ENCODE peak calls at places on chromosome 1, in five cellular contexts. M is AG09309, Z is trophoblast cell, P is Peyer's patch, I is esophagus squamous epithelium. X is an unnamed sample.

GRCh38 chr1:231279081-231279480 is 38.1 kb downstream of the GNPAT start:
- DNase-seq in M (no peak), Z (no peak), P (no peak), I (no peak), X (no peak)

GRCh38 chr1:240349695-240350094 is 258.0 kb downstream of the FMN2 start:
- DNase-seq in M (no peak), Z (no peak), P (no peak), I (no peak), X (no peak)

GRCh38 chr1:204113900-204114299 is 37.9 kb downstream of the ETNK2 start:
- DNase-seq in M (no peak), Z (no peak), P (no peak), I (no peak), X (no peak)

GRCh38 chr1:167447521-167448136 is 70.7 kb downstream of the CD247 start:
- DNase-seq in M (no peak), Z (no peak), P (peak; percentile 85), I (no peak), X (no peak)

GRCh38 chr1:215418876-215419442 is 148.1 kb upstream of the KCTD3 start:
- DNase-seq in M (no peak), Z (no peak), P (no peak), I (no peak), X (no peak)

GRCh38 chr1:244435562-244436205 is 16.0 kb downstream of the ADSS2 start:
- DNase-seq in M (peak; percentile 40), Z (no peak), P (no peak), I (no peak), X (peak; percentile 48)

GRCh38 chr1:47232187-47232874 is at the start of gene TAL1:
- DNase-seq in M (no peak), Z (peak; percentile 5), P (no peak), I (no peak), X (no peak)

GRCh38 chr1:29634324-29635072 is 398.2 kb downstream of the PTPRU start:
- DNase-seq in M (no peak), Z (no peak), P (peak; percentile 19), I (no peak), X (no peak)

GRCh38 chr1:88917321-88918025 is 26.1 kb upstream of the GTF2B start:
- DNase-seq in M (no peak), Z (no peak), P (no peak), I (no peak), X (no peak)

GRCh38 chr1:36161656-36162531 is 5.9 kb downstream of the MAP7D1 start:
- DNase-seq in M (no peak), Z (peak; percentile 22), P (peak; percentile 78), I (no peak), X (no peak)

GRCh38 chr1:36160388-36160948 is 4.5 kb downstream of the MAP7D1 start:
- DNase-seq in M (no peak), Z (no peak), P (no peak), I (no peak), X (no peak)

GRCh38 chr1:36159614-36160387 is 3.8 kb downstream of the MAP7D1 start:
- DNase-seq in M (no peak), Z (no peak), P (no peak), I (no peak), X (no peak)

GRCh38 chr1:36162680-36163079 is 6.7 kb downstream of the MAP7D1 start:
- DNase-seq in M (no peak), Z (no peak), P (no peak), I (no peak), X (no peak)

DNA sequence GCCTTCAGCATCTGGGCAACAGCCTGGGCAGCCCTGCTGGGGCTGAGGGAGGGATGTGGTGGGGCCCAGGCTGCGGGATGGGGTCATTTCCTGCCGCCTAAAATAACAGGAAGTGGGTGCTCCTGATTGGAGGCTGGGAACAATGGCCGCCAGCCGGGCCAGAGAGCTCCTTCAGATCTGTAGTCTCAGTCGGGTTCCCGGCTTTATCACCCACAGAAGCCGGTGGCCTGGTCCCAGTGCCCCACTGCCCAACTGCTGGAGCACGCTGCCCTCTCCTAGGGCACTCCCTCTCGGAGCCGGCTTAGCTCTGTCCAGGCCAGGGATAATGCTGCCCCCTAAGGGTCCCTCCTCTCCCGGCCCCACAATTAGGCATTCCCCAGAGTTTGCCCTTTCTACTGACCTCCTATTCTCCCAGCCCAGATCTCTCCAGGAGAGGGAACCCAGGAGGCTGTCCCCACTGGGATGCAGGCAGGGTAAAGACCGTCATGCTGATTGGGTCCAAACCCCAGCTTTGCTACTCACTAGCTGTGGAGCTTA is 5.1 kb downstream of the MAP7D1 start:
- DNase-seq in M (no peak), Z (no peak), P (peak; percentile 87), I (no peak), X (no peak)
- H3K4me3 ChIP-seq in M (peak overlapping the region; percentile 50), Z (no peak overlapping the region), P (peak overlapping the region; percentile 18), I (peak overlapping the region; percentile 39), X (peak overlapping the region; percentile 49)

GRCh38 chr1:91884459-91885290 is 1.3 kb downstream of the TGFBR3 start:
- DNase-seq in M (no peak), Z (no peak), P (peak; percentile 58), I (no peak), X (no peak)
- H3K4me3 ChIP-seq in M (peak overlapping the region; percentile 90), Z (no peak overlapping the region), P (peak overlapping the region; percentile 74), I (peak overlapping the region; percentile 81), X (peak overlapping the region; percentile 75)

GRCh38 chr1:93324486-93325464 is 20.9 kb upstream of the DR1 start:
- DNase-seq in M (peak; percentile 61), Z (peak; percentile 56), P (peak; percentile 50), I (no peak), X (peak; percentile 59)

GRCh38 chr1:93323185-93323820 is 22.4 kb upstream of the DR1 start:
- DNase-seq in M (no peak), Z (no peak), P (no peak), I (no peak), X (no peak)

GRCh38 chr1:93317943-93318342 is 27.8 kb upstream of the DR1 start:
- DNase-seq in M (no peak), Z (no peak), P (no peak), I (no peak), X (no peak)

GRCh38 chr1:93321720-93322119 is 24.0 kb upstream of the DR1 start:
- DNase-seq in M (no peak), Z (no peak), P (no peak), I (no peak), X (no peak)

DNA sequence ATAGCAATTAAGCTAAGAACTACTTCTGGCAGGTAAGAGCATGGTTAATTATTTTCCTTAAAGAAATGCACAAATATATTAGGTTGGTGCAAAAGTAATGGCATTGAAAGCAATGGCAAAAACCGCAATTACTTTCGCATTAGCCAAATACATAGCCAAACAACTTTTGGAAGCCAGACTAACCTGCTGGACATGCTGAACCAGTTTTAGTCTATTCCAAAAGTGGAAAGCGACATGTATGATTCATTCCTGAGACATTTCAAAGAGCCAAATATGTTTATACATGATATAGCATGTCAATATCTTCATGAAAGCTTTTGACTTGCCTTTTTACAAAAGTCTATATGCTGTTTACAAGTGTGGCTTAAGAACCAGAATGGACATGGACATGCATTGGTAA is 23.4 kb upstream of the DR1 start:
- DNase-seq in M (no peak), Z (peak; percentile 89), P (no peak), I (no peak), X (no peak)
- H3K4me3 ChIP-seq in M (no peak overlapping the region), Z (no peak overlapping the region), P (no peak overlapping the region), I (no peak overlapping the region), X (no peak overlapping the region)

DNA sequence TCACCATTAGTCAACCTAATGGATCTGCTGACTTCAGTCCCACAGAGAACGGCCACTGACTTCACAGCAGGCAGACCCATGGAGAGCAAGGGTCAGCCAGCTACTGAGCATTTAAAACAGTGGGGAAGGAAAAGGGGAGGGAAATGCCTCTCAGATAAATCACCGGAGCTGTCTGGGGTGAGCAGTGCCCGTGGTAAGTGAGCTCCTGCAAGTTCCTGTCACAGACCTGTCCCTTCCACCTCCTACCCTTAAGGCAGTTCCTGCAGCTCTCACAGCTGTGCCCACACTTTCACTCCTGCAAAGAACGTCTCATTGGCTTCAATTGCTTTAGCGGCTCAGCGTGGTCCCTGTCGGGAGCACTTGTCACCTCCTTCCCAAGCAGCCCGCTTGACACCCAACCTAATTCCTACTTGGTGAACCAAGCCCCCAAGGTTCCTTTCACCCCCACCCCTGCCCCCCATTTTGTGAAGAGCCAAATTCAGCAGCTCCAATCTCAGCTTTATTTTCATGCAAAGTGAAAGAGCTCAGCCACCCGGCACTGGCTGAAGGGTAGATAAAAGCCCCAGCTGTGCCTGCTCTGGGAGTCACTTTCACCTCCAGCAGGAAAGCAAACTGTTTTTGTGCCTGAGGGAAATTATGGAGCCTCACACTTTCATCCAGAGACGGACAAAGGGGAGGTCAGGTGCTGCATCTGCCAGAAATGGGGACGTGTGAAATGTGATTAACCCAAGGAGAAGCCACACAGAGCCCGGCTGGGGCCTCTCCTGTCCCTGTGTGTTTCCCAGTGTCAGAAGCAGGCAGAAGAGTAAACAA is 306.2 kb downstream of the TTLL7 start:
- DNase-seq in M (no peak), Z (peak; percentile 49), P (no peak), I (no peak), X (no peak)
- H3K4me3 ChIP-seq in M (peak overlapping the region; percentile 39), Z (no peak overlapping the region), P (peak overlapping the region; percentile 24), I (peak overlapping the region; percentile 35), X (peak overlapping the region; percentile 30)

GRCh38 chr1:15948600-15949452 is 27.1 kb downstream of the ZBTB17 start:
- DNase-seq in M (peak; percentile 88), Z (peak; percentile 59), P (peak; percentile 74), I (no peak), X (peak; percentile 77)
- H3K4me3 ChIP-seq in M (peak overlapping the region; percentile 22), Z (no peak overlapping the region), P (peak overlapping the region; percentile 9), I (peak overlapping the region; percentile 19), X (peak overlapping the region; percentile 27)

GRCh38 chr1:220528679-220529529 is 968 bp downstream of the MARK1 start:
- DNase-seq in M (no peak), Z (no peak), P (no peak), I (no peak), X (no peak)

GRCh38 chr1:220526294-220526693 is 1.6 kb upstream of the MARK1 start:
- DNase-seq in M (no peak), Z (no peak), P (no peak), I (no peak), X (no peak)

GRCh38 chr1:220529530-220529920 is 1.6 kb downstream of the MARK1 start:
- DNase-seq in M (no peak), Z (no peak), P (no peak), I (no peak), X (no peak)

GRCh38 chr1:220528049-220528678 is at the start of gene MARK1:
- DNase-seq in M (no peak), Z (peak; percentile 35), P (peak; percentile 68), I (no peak), X (no peak)

DNA sequence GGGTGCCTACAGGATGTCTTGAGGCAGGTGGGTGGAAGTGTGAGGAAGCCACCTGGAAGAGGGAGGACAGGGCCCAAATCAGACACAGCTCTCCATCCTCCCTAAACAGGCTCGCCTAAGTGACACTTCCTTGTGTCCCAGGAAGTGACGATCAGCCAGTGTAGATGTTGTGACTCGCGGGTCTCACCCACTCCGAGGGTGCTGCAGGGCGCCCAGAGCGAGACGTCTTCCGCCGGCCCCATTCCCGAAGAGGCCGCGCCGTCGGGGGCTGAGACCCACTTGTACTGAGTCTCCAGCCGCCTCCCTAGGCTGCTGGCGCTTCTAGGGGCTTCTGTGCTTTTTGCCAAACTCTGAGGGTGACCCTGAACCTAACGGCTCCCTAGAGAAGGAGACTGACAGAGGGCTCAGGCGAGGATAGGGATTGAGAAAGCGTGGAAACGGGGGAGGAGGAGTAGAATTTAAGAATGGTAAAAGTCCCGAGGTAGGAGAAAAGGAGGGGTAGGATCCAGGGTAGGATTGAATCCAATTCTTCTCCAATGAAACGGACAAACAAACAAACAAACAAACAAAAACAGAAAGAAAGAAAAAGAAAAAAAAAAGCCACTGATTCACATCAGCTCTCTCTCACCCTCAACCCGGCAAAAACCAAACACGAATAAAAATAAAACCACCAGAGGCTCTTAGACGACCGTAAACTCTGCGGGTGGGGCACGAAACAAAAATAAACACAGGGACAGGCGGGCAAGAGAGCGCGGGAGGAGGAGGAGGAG is 472 bp upstream of the MARK1 start:
- DNase-seq in M (no peak), Z (no peak), P (peak; percentile 58), I (no peak), X (no peak)
- H3K4me3 ChIP-seq in M (peak overlapping the region; percentile 39), Z (peak overlapping the region; percentile 85), P (peak overlapping the region; percentile 61), I (peak overlapping the region; percentile 76), X (peak overlapping the region; percentile 69)

X was measured in skeletal muscle cell.